ENCODE peak calls at places on chromosomes 12 and 14, in eight cellular contexts. One of them, this sample, is unnamed.
A peak's percentile ranks its signal among the peaks of the same experiment; 100 is the strongest.

GRCh38 chr12:26701604-26702215 is 131.3 kb downstream of the ITPR2 start:
- DNase-seq in HTR-8/SVneo: no peak
- DNase-seq in nucleus accumbens: no peak
- DNase-seq in glutamatergic neuron: no peak
- DNase-seq in NCI-H2171 treated with DMSO at 0.1 percent for 48 hours: peak; percentile 58
- DNase-seq in stimulated activated naive CD4-positive, alpha-beta T cell treated with Interleukin-2 at 50 U/mL for 16 hours: no peak
- DNase-seq in stimulated activated CD4-positive, alpha-beta T cell treated with anti-CD3 and anti-CD28 coated beads, Interleukin-15, amount 100 ng/mL, for 24 hours: no peak
- DNase-seq in nephron progenitor cell: no peak
- DNase-seq in this sample: no peak

GRCh38 chr14:101965145-101965531 is 765 bp downstream of the DYNC1H1 start:
- DNase-seq in nephron progenitor cell: peak; percentile 52
- DNase-seq in HTR-8/SVneo: peak; percentile 64
- DNase-seq in stimulated activated naive CD4-positive, alpha-beta T cell treated with Interleukin-2 at 50 U/mL for 16 hours: peak; percentile 50
- DNase-seq in nucleus accumbens: peak; percentile 59
- DNase-seq in glutamatergic neuron: peak; percentile 61
- DNase-seq in stimulated activated CD4-positive, alpha-beta T cell treated with anti-CD3 and anti-CD28 coated beads, Interleukin-15, amount 100 ng/mL, for 24 hours: peak; percentile 68
- DNase-seq in NCI-H2171 treated with DMSO at 0.1 percent for 48 hours: peak; percentile 54
- DNase-seq in this sample: no peak

GRCh38 chr12:76346236-76346635 is 2.0 kb downstream of the BBS10 start:
- DNase-seq in stimulated activated naive CD4-positive, alpha-beta T cell treated with Interleukin-2 at 50 U/mL for 16 hours: no peak
- DNase-seq in glutamatergic neuron: no peak
- DNase-seq in stimulated activated CD4-positive, alpha-beta T cell treated with anti-CD3 and anti-CD28 coated beads, Interleukin-15, amount 100 ng/mL, for 24 hours: no peak
- DNase-seq in HTR-8/SVneo: no peak
- DNase-seq in nephron progenitor cell: no peak
- DNase-seq in nucleus accumbens: no peak
- DNase-seq in NCI-H2171 treated with DMSO at 0.1 percent for 48 hours: no peak
- DNase-seq in this sample: no peak

GRCh38 chr14:93525691-93526451 is 95.1 kb downstream of the UNC79 start:
- DNase-seq in stimulated activated CD4-positive, alpha-beta T cell treated with anti-CD3 and anti-CD28 coated beads, Interleukin-15, amount 100 ng/mL, for 24 hours: no peak
- DNase-seq in glutamatergic neuron: no peak
- DNase-seq in NCI-H2171 treated with DMSO at 0.1 percent for 48 hours: no peak
- DNase-seq in stimulated activated naive CD4-positive, alpha-beta T cell treated with Interleukin-2 at 50 U/mL for 16 hours: no peak
- DNase-seq in HTR-8/SVneo: no peak
- DNase-seq in nephron progenitor cell: no peak
- DNase-seq in nucleus accumbens: no peak
- DNase-seq in this sample: no peak

GRCh38 chr14:58100735-58101368 is 51.2 kb downstream of the ARMH4 start:
- DNase-seq in NCI-H2171 treated with DMSO at 0.1 percent for 48 hours: no peak
- DNase-seq in glutamatergic neuron: no peak
- DNase-seq in stimulated activated naive CD4-positive, alpha-beta T cell treated with Interleukin-2 at 50 U/mL for 16 hours: no peak
- DNase-seq in nucleus accumbens: no peak
- DNase-seq in nephron progenitor cell: no peak
- DNase-seq in stimulated activated CD4-positive, alpha-beta T cell treated with anti-CD3 and anti-CD28 coated beads, Interleukin-15, amount 100 ng/mL, for 24 hours: no peak
- DNase-seq in HTR-8/SVneo: no peak
- DNase-seq in this sample: no peak

GRCh38 chr14:100547633-100548294 is 39.5 kb downstream of the BEGAIN start:
- DNase-seq in stimulated activated CD4-positive, alpha-beta T cell treated with anti-CD3 and anti-CD28 coated beads, Interleukin-15, amount 100 ng/mL, for 24 hours: peak; percentile 60
- DNase-seq in glutamatergic neuron: no peak
- DNase-seq in NCI-H2171 treated with DMSO at 0.1 percent for 48 hours: no peak
- DNase-seq in nephron progenitor cell: no peak
- DNase-seq in nucleus accumbens: no peak
- DNase-seq in stimulated activated naive CD4-positive, alpha-beta T cell treated with Interleukin-2 at 50 U/mL for 16 hours: peak; percentile 13
- DNase-seq in HTR-8/SVneo: peak; percentile 74
- DNase-seq in this sample: peak; percentile 53

GRCh38 chr12:80241576-80242273 is 142.4 kb downstream of the OTOGL start:
- DNase-seq in NCI-H2171 treated with DMSO at 0.1 percent for 48 hours: no peak
- DNase-seq in stimulated activated naive CD4-positive, alpha-beta T cell treated with Interleukin-2 at 50 U/mL for 16 hours: no peak
- DNase-seq in stimulated activated CD4-positive, alpha-beta T cell treated with anti-CD3 and anti-CD28 coated beads, Interleukin-15, amount 100 ng/mL, for 24 hours: no peak
- DNase-seq in glutamatergic neuron: no peak
- DNase-seq in HTR-8/SVneo: no peak
- DNase-seq in nephron progenitor cell: no peak
- DNase-seq in nucleus accumbens: no peak
- DNase-seq in this sample: no peak

GRCh38 chr12:13587721-13588389 is 391.3 kb downstream of the EMP1 start:
- DNase-seq in HTR-8/SVneo: no peak
- DNase-seq in nucleus accumbens: no peak
- DNase-seq in stimulated activated CD4-positive, alpha-beta T cell treated with anti-CD3 and anti-CD28 coated beads, Interleukin-15, amount 100 ng/mL, for 24 hours: no peak
- DNase-seq in glutamatergic neuron: no peak
- DNase-seq in stimulated activated naive CD4-positive, alpha-beta T cell treated with Interleukin-2 at 50 U/mL for 16 hours: no peak
- DNase-seq in nephron progenitor cell: no peak
- DNase-seq in NCI-H2171 treated with DMSO at 0.1 percent for 48 hours: no peak
- DNase-seq in this sample: no peak

GRCh38 chr12:27914956-27915355 is 57.6 kb downstream of the PTHLH start:
- DNase-seq in glutamatergic neuron: peak; percentile 32
- DNase-seq in stimulated activated CD4-positive, alpha-beta T cell treated with anti-CD3 and anti-CD28 coated beads, Interleukin-15, amount 100 ng/mL, for 24 hours: no peak
- DNase-seq in nephron progenitor cell: no peak
- DNase-seq in NCI-H2171 treated with DMSO at 0.1 percent for 48 hours: peak; percentile 94
- DNase-seq in nucleus accumbens: no peak
- DNase-seq in HTR-8/SVneo: no peak
- DNase-seq in stimulated activated naive CD4-positive, alpha-beta T cell treated with Interleukin-2 at 50 U/mL for 16 hours: no peak
- DNase-seq in this sample: no peak

GRCh38 chr14:100824156-100824555 is 1.8 kb upstream of the MEG3 start:
- DNase-seq in stimulated activated CD4-positive, alpha-beta T cell treated with anti-CD3 and anti-CD28 coated beads, Interleukin-15, amount 100 ng/mL, for 24 hours: no peak
- DNase-seq in NCI-H2171 treated with DMSO at 0.1 percent for 48 hours: no peak
- DNase-seq in HTR-8/SVneo: no peak
- DNase-seq in nephron progenitor cell: peak; percentile 42
- DNase-seq in glutamatergic neuron: no peak
- DNase-seq in nucleus accumbens: peak; percentile 78
- DNase-seq in stimulated activated naive CD4-positive, alpha-beta T cell treated with Interleukin-2 at 50 U/mL for 16 hours: no peak
- DNase-seq in this sample: no peak

GRCh38 chr12:28460420-28461130 is 270.3 kb downstream of the CCDC91 start:
- DNase-seq in nephron progenitor cell: no peak
- DNase-seq in stimulated activated CD4-positive, alpha-beta T cell treated with anti-CD3 and anti-CD28 coated beads, Interleukin-15, amount 100 ng/mL, for 24 hours: no peak
- DNase-seq in NCI-H2171 treated with DMSO at 0.1 percent for 48 hours: no peak
- DNase-seq in nucleus accumbens: no peak
- DNase-seq in stimulated activated naive CD4-positive, alpha-beta T cell treated with Interleukin-2 at 50 U/mL for 16 hours: no peak
- DNase-seq in glutamatergic neuron: no peak
- DNase-seq in HTR-8/SVneo: no peak
- DNase-seq in this sample: no peak

GRCh38 chr14:22900088-22900799 is 17.2 kb downstream of the REM2 start:
- DNase-seq in nucleus accumbens: peak; percentile 38
- DNase-seq in nephron progenitor cell: peak; percentile 48
- DNase-seq in stimulated activated CD4-positive, alpha-beta T cell treated with anti-CD3 and anti-CD28 coated beads, Interleukin-15, amount 100 ng/mL, for 24 hours: peak; percentile 38
- DNase-seq in stimulated activated naive CD4-positive, alpha-beta T cell treated with Interleukin-2 at 50 U/mL for 16 hours: peak; percentile 51
- DNase-seq in NCI-H2171 treated with DMSO at 0.1 percent for 48 hours: peak; percentile 89
- DNase-seq in glutamatergic neuron: no peak
- DNase-seq in HTR-8/SVneo: peak; percentile 31
- DNase-seq in this sample: no peak

GRCh38 chr14:26935733-26936132 is 337.9 kb upstream of the NOVA1 start:
- DNase-seq in NCI-H2171 treated with DMSO at 0.1 percent for 48 hours: no peak
- DNase-seq in nephron progenitor cell: no peak
- DNase-seq in glutamatergic neuron: no peak
- DNase-seq in stimulated activated CD4-positive, alpha-beta T cell treated with anti-CD3 and anti-CD28 coated beads, Interleukin-15, amount 100 ng/mL, for 24 hours: no peak
- DNase-seq in HTR-8/SVneo: no peak
- DNase-seq in stimulated activated naive CD4-positive, alpha-beta T cell treated with Interleukin-2 at 50 U/mL for 16 hours: no peak
- DNase-seq in nucleus accumbens: no peak
- DNase-seq in this sample: no peak

GRCh38 chr12:62656576-62657362 is 190.1 kb downstream of the MON2 start:
- DNase-seq in nucleus accumbens: no peak
- DNase-seq in HTR-8/SVneo: no peak
- DNase-seq in stimulated activated CD4-positive, alpha-beta T cell treated with anti-CD3 and anti-CD28 coated beads, Interleukin-15, amount 100 ng/mL, for 24 hours: no peak
- DNase-seq in NCI-H2171 treated with DMSO at 0.1 percent for 48 hours: no peak
- DNase-seq in stimulated activated naive CD4-positive, alpha-beta T cell treated with Interleukin-2 at 50 U/mL for 16 hours: no peak
- DNase-seq in nephron progenitor cell: no peak
- DNase-seq in glutamatergic neuron: no peak
- DNase-seq in this sample: no peak

GRCh38 chr12:38156497-38157245 is 159.9 kb upstream of the ALG10B start:
- DNase-seq in stimulated activated naive CD4-positive, alpha-beta T cell treated with Interleukin-2 at 50 U/mL for 16 hours: no peak
- DNase-seq in nucleus accumbens: no peak
- DNase-seq in stimulated activated CD4-positive, alpha-beta T cell treated with anti-CD3 and anti-CD28 coated beads, Interleukin-15, amount 100 ng/mL, for 24 hours: no peak
- DNase-seq in HTR-8/SVneo: no peak
- DNase-seq in glutamatergic neuron: no peak
- DNase-seq in NCI-H2171 treated with DMSO at 0.1 percent for 48 hours: no peak
- DNase-seq in nephron progenitor cell: no peak
- DNase-seq in this sample: no peak

This sample was measured in NCI-H1436 treated with DMSO at 0.1 percent for 48 hours.